ENCODE peak calls at places on chromosomes 7 and 10, in four cellular contexts. A is stomach, C is endothelial cell of umbilical vein, J is mucosa of descending colon. G is an unnamed sample.

GRCh38 chr7:69204936-69205335 is 393.3 kb upstream of the AUTS2 start:
- DNase-seq in A (no peak), C (no peak), J (no peak), G (no peak)

GRCh38 chr10:52346394-52347326 is 32.6 kb downstream of the DKK1 start:
- DNase-seq in A (no peak), C (no peak), J (peak), G (no peak)

GRCh38 chr10:94673614-94674321 is 9.8 kb upstream of the CYP2C18 start:
- DNase-seq in A (no peak), C (no peak), J (no peak), G (no peak)

GRCh38 chr10:3150961-3151360 is 21.6 kb downstream of the PITRM1 start:
- DNase-seq in A (no peak), C (no peak), J (no peak), G (no peak)

GRCh38 chr10:95831515-95831914 is 75.6 kb downstream of the ENTPD1 start:
- DNase-seq in A (no peak), C (no peak), J (no peak), G (no peak)

GRCh38 chr7:103805376-103805775 is 184.1 kb downstream of the RELN start:
- DNase-seq in A (no peak), C (no peak), J (no peak), G (no peak)

GRCh38 chr7:9488555-9488954 is 1055.1 kb downstream of the NXPH1 start:
- DNase-seq in A (no peak), C (peak), J (no peak), G (peak)

GRCh38 chr7:1520574-1521234 is 9.8 kb upstream of the MAFK start:
- DNase-seq in A (no peak), C (peak), J (no peak), G (no peak)

GRCh38 chr10:13346280-13346819 is 1.7 kb downstream of the SEPHS1 start:
- DNase-seq in A (no peak), C (peak), J (no peak), G (peak)

GRCh38 chr10:70558871-70559810 is 43.4 kb downstream of the PRF1 start:
- DNase-seq in A (peak), C (peak), J (peak), G (peak)

GRCh38 chr7:94239661-94240234 is 154.9 kb upstream of the COL1A2 start:
- DNase-seq in A (no peak), C (peak), J (no peak), G (no peak)

GRCh38 chr10:127034790-127035189 is 129.6 kb downstream of the DOCK1 start:
- DNase-seq in A (no peak), C (no peak), J (no peak), G (no peak)

GRCh38 chr7:36037121-36037662 is 115.9 kb upstream of the EEPD1 start:
- DNase-seq in A (peak), C (peak), J (peak), G (peak)

GRCh38 chr10:9045311-9045710 is 990.8 kb downstream of the GATA3 start:
- DNase-seq in A (no peak), C (no peak), J (no peak), G (no peak)

GRCh38 chr10:74889662-74889998 is 63.2 kb downstream of the KAT6B start:
- DNase-seq in A (no peak), C (no peak), J (no peak), G (no peak)

GRCh38 chr10:91290607-91291006 is 70.1 kb downstream of the PCGF5 start:
- DNase-seq in A (no peak), C (no peak), J (no peak), G (no peak)

GRCh38 chr7:109246330-109247077 is 676.8 kb downstream of the DNAJB9 start:
- DNase-seq in A (peak), C (no peak), J (no peak), G (no peak)

GRCh38 chr7:101733713-101734475 is 83.5 kb upstream of the CUX1 start:
- DNase-seq in A (peak), C (peak), J (peak), G (no peak)

GRCh38 chr10:69646688-69647060 is 16.6 kb downstream of the FAM241B start:
- DNase-seq in A (no peak), C (no peak), J (no peak), G (no peak)

GRCh38 chr10:2980116-2980515 is 87.2 kb upstream of the PFKP start:
- DNase-seq in A (no peak), C (no peak), J (no peak), G (no peak)

GRCh38 chr7:144011458-144012230 is 11.5 kb downstream of the OR6B1 start:
- DNase-seq in A (no peak), C (no peak), J (no peak), G (peak)

GRCh38 chr7:123749537-123749857 is 694 bp upstream of the WASL start:
- DNase-seq in A (no peak), C (no peak), J (no peak), G (peak)

GRCh38 chr7:96508371-96508770 is 186.5 kb upstream of the SLC25A13 start:
- DNase-seq in A (no peak), C (no peak), J (no peak), G (peak)

GRCh38 chr10:113474756-113475155 is 78.1 kb upstream of the HABP2 start:
- DNase-seq in A (no peak), C (no peak), J (no peak), G (no peak)

GRCh38 chr7:130272456-130273080 is 5.9 kb downstream of the CPA2 start:
- DNase-seq in A (no peak), C (no peak), J (no peak), G (peak)

GRCh38 chr10:3487228-3487627 is 297.8 kb downstream of the KLF6 start:
- DNase-seq in A (no peak), C (no peak), J (no peak), G (no peak)

GRCh38 chr10:120221873-120222485 is 235.0 kb upstream of the PLPP4 start:
- DNase-seq in A (peak), C (peak), J (no peak), G (peak)

GRCh38 chr10:50990568-50991495 is 83.5 kb upstream of the PRKG1 start:
- DNase-seq in A (no peak), C (peak), J (peak), G (peak)

GRCh38 chr7:13240349-13240748 is 552.9 kb downstream of the ARL4A start:
- DNase-seq in A (no peak), C (no peak), J (no peak), G (peak)

GRCh38 chr7:26153823-26154783 is 2.1 kb downstream of the NFE2L3 start:
- DNase-seq in A (peak), C (peak), J (peak), G (no peak)

GRCh38 chr10:49367600-49367999 is 28.3 kb downstream of the DRGX start:
- DNase-seq in A (no peak), C (no peak), J (no peak), G (no peak)

GRCh38 chr7:38781991-38782390 is 127.0 kb downstream of the VPS41 start:
- DNase-seq in A (no peak), C (no peak), J (no peak), G (no peak)

GRCh38 chr7:98223351-98223897 is 12.2 kb downstream of the BHLHA15 start:
- DNase-seq in A (no peak), C (no peak), J (peak), G (no peak)

GRCh38 chr10:76388321-76388720 is 956.9 kb downstream of the LRMDA start:
- DNase-seq in A (no peak), C (no peak), J (no peak), G (no peak)

DNA sequence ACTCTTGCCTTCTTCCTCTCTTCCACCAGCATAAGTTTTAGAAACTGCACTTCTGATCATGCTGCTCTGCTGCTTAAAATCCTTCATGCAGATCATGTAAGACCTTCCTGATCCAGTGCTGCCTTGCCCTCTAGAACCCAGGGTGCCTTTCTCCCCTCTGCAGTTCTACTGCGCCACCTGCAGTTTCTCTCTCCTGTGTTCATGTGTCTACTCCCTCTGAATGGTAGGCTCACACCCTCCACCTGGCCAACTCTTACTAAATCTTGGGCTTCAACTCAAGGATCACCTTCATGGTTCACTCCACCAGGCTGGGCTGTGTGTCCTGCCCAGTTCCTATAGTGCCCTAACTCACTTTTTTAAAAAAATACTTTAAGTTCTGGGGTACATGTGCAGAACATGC is 174.6 kb upstream of the ITGB1 start:
- DNase-seq in A (no peak), C (no peak), J (no peak), G (no peak)
- TF ChIP-seq CTCF in A (no peak), C (no peak), J (no peak), G (no peak)

DNA sequence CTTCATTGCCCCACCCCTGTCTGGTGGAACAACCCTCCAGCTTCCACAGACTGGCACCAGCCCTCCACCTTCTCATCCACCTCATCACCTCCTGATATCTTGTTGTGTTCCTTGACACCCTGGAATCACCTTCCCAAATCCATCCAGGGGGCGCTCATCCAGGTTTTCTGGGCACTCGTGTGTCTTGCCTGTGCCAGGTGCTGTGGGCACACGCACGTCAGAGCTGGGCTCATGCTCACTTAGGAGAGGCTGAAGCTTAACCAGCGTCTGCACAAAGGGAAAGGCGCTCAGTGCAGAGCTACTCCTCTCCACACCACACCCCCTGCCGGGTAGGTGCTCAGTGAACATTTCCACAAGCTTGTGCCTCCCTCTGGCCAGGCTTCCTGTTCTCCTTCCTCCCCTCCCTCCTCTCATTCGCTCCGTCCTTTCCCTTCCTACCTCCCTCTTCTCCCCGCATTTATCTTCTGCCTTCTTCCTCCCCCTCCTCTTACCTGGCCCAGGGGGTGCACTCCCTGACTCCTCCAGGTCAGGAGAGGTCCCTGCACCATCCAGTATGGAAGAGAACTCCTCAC is 4.8 kb downstream of the ADCYAP1R1 start:
- DNase-seq in A (no peak), C (no peak), J (no peak), G (no peak)
- TF ChIP-seq CTCF in A (no peak), C (no peak), J (no peak), G (no peak)

GRCh38 chr10:66295602-66296001 is 630.2 kb upstream of the LRRTM3 start:
- DNase-seq in A (no peak), C (no peak), J (no peak), G (no peak)

GRCh38 chr10:66301078-66301477 is 624.8 kb upstream of the LRRTM3 start:
- DNase-seq in A (no peak), C (no peak), J (no peak), G (no peak)
- TF ChIP-seq CTCF in A (no peak), C (no peak), J (no peak), G (no peak)

DNA sequence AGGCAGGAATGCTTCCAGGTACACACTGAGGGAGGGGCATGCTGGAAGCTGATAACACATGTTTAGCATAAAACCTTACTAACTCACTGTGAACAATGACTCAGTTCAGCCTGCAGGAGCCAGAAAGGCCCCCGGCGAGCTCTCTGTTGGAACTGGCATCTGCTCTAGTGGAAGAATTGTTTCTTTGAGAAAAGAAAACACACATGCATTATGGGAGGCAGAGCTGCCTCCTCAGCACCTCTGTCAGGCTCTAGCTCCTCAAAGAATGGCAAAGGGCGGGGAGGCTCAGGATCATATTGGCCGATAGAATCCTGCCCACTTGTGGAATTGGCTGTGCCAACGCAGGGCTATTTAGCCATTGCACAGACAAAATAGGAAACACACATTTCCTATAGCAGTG is 338.3 kb downstream of the CXCL12 start:
- DNase-seq in A (peak), C (peak), J (no peak), G (peak)
- TF ChIP-seq CTCF in A (peak), C (no peak), J (no peak), G (no peak)

DNA sequence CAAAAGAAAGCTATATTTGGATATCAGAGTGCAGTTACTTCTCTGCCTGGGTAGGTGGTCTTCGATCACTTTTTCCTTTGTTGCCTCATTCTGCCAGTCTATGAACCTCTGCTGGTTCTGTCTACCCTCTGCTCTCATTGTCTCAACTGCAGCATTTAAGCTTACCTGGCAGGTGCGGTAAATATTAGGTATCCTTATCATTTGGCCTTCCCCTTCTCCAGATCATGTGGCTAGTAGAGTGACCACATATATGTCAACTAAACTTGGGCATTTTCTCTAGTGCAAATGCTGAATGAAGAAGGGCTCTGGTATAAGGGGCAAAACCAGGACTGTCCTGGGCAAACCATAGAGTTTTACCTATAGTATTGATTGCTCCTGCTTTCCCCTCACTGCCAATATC is 180.8 kb downstream of the MDFIC start:
- DNase-seq in A (no peak), C (no peak), J (no peak), G (no peak)
- TF ChIP-seq CTCF in A (no peak), C (no peak), J (no peak), G (no peak)

G was measured in RWPE1.